ENCODE peak calls at places on chromosome 7, in six cellular contexts. One of them, this sample, is unnamed.

GRCh38 chr7:151731022-151731441 is 145.9 kb downstream of the PRKAG2 start:
- DNase-seq in GM13976: no peak
- DNase-seq in H9: no peak
- DNase-seq in neural crest cell: no peak
- DNase-seq in breast epithelium: no peak
- DNase-seq in sigmoid colon: no peak
- DNase-seq in this sample: no peak

GRCh38 chr7:141409911-141410329 is 141.3 kb upstream of the AGK start:
- DNase-seq in GM13976: no peak
- DNase-seq in H9: peak; percentile 61
- DNase-seq in neural crest cell: no peak
- DNase-seq in breast epithelium: no peak
- DNase-seq in sigmoid colon: no peak
- DNase-seq in this sample: no peak

GRCh38 chr7:130489140-130489967 is 2.5 kb upstream of the MEST start:
- DNase-seq in GM13976: no peak
- DNase-seq in H9: no peak
- DNase-seq in neural crest cell: no peak
- DNase-seq in breast epithelium: no peak
- DNase-seq in sigmoid colon: no peak
- DNase-seq in this sample: no peak

GRCh38 chr7:1136841-1137516 is 23.0 kb downstream of the ZFAND2A start:
- DNase-seq in GM13976: no peak
- DNase-seq in H9: peak; percentile 46
- DNase-seq in neural crest cell: no peak
- DNase-seq in breast epithelium: no peak
- DNase-seq in sigmoid colon: peak; percentile 27
- DNase-seq in this sample: no peak

GRCh38 chr7:142389544-142389943 is 131.7 kb upstream of the PRSS58 start:
- DNase-seq in GM13976: no peak
- DNase-seq in H9: no peak
- DNase-seq in neural crest cell: no peak
- DNase-seq in breast epithelium: no peak
- DNase-seq in sigmoid colon: no peak
- DNase-seq in this sample: no peak

GRCh38 chr7:31488562-31489203 is 25.2 kb upstream of the ITPRID1 start:
- DNase-seq in GM13976: peak; percentile 66
- DNase-seq in H9: peak; percentile 88
- DNase-seq in neural crest cell: peak; percentile 38
- DNase-seq in breast epithelium: no peak
- DNase-seq in sigmoid colon: no peak
- DNase-seq in this sample: peak; percentile 74

GRCh38 chr7:150937848-150938561 is 40.1 kb downstream of the KCNH2 start:
- DNase-seq in GM13976: no peak
- DNase-seq in H9: no peak
- DNase-seq in neural crest cell: no peak
- DNase-seq in breast epithelium: no peak
- DNase-seq in sigmoid colon: peak; percentile 67
- DNase-seq in this sample: no peak

GRCh38 chr7:45027774-45028114 is 27.7 kb downstream of the CCM2 start:
- DNase-seq in GM13976: no peak
- DNase-seq in H9: no peak
- DNase-seq in neural crest cell: no peak
- DNase-seq in breast epithelium: no peak
- DNase-seq in sigmoid colon: no peak
- DNase-seq in this sample: no peak

GRCh38 chr7:141674201-141674671 is 27.7 kb downstream of the DENND11 start:
- DNase-seq in GM13976: no peak
- DNase-seq in H9: peak; percentile 55
- DNase-seq in neural crest cell: peak; percentile 28
- DNase-seq in breast epithelium: no peak
- DNase-seq in sigmoid colon: no peak
- DNase-seq in this sample: no peak

GRCh38 chr7:19069842-19070241 is 47.6 kb downstream of the TWIST1 start:
- DNase-seq in GM13976: no peak
- DNase-seq in H9: no peak
- DNase-seq in neural crest cell: no peak
- DNase-seq in breast epithelium: no peak
- DNase-seq in sigmoid colon: no peak
- DNase-seq in this sample: no peak
- TF ChIP-seq CTCF in GM13976: no peak
- TF ChIP-seq CTCF in H9: peak; percentile 58
- TF ChIP-seq CTCF in neural crest cell: no peak
- TF ChIP-seq CTCF in breast epithelium: no peak
- TF ChIP-seq CTCF in sigmoid colon: no peak
- TF ChIP-seq CTCF in this sample: no peak

GRCh38 chr7:116089293-116089692 is 58.7 kb upstream of the TFEC start:
- DNase-seq in GM13976: no peak
- DNase-seq in H9: no peak
- DNase-seq in neural crest cell: no peak
- DNase-seq in breast epithelium: no peak
- DNase-seq in sigmoid colon: no peak
- DNase-seq in this sample: no peak
- TF ChIP-seq CTCF in GM13976: no peak
- TF ChIP-seq CTCF in H9: no peak
- TF ChIP-seq CTCF in neural crest cell: no peak
- TF ChIP-seq CTCF in breast epithelium: no peak
- TF ChIP-seq CTCF in sigmoid colon: no peak
- TF ChIP-seq CTCF in this sample: no peak

DNA sequence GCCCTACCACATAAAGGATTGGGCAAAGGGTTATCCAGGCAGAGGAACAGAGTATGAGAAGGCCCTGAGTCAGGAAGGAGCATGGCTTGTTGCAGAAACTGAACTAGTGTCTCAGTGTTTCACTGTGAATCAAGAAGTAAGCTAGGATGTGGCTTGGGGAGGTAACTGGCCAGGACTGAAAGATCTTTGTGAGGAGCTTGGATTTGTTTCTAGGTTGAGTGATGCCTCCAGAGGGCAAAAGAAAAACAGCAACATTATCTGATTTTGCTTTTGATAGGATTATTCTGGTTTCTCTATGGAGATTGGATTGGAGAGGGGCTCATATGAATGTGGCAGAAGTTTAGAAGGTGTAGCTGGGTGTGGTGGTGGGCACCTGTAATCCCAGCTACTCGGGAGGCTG is 137.9 kb upstream of the HDAC9 start:
- DNase-seq in GM13976: peak; percentile 8
- DNase-seq in H9: no peak
- DNase-seq in neural crest cell: no peak
- DNase-seq in breast epithelium: no peak
- DNase-seq in sigmoid colon: no peak
- DNase-seq in this sample: peak; percentile 9
- TF ChIP-seq CTCF in GM13976: no peak
- TF ChIP-seq CTCF in H9: peak; percentile 53
- TF ChIP-seq CTCF in neural crest cell: peak; percentile 37
- TF ChIP-seq CTCF in breast epithelium: no peak
- TF ChIP-seq CTCF in sigmoid colon: no peak
- TF ChIP-seq CTCF in this sample: no peak

DNA sequence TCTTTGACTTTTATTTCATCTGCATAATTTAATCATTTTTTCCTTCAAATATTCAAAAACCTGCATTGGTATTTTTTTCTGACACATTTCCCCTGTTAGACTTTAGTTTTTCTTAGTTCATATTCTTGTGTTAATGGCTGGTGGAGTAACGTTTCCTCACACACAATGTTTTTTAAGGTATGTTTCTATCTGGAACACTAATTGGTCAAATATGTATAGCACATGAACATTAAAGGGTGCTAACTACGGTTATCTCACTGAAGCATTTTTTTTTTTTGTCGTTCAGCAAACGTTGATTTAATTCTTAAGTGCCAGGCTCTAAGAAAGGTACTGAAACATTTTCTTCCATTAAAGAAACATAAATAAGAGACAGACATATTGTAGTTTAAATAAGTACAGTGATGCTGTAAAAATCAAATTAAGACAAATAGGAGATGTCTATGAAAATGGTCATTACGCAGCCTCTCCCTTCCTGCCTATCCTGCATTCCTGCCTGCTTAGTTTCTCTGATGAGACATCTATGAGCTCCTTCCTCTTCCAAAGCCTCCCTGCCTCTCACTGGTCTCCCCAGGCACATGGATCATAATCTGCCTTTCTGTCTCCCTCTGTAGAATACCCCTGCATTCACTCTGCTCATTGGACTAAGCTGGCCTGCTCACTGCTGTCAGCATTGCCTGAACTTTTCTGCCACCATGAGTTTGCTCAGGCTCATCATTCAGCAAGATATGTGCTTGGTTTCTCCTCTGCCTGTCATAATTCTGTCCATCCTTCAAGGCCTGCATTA is 87.9 kb downstream of the PTPRZ1 start:
- DNase-seq in GM13976: no peak
- DNase-seq in H9: peak; percentile 34
- DNase-seq in neural crest cell: no peak
- DNase-seq in breast epithelium: no peak
- DNase-seq in sigmoid colon: no peak
- DNase-seq in this sample: no peak
- TF ChIP-seq CTCF in GM13976: no peak
- TF ChIP-seq CTCF in H9: no peak
- TF ChIP-seq CTCF in neural crest cell: no peak
- TF ChIP-seq CTCF in breast epithelium: no peak
- TF ChIP-seq CTCF in sigmoid colon: no peak
- TF ChIP-seq CTCF in this sample: no peak

DNA sequence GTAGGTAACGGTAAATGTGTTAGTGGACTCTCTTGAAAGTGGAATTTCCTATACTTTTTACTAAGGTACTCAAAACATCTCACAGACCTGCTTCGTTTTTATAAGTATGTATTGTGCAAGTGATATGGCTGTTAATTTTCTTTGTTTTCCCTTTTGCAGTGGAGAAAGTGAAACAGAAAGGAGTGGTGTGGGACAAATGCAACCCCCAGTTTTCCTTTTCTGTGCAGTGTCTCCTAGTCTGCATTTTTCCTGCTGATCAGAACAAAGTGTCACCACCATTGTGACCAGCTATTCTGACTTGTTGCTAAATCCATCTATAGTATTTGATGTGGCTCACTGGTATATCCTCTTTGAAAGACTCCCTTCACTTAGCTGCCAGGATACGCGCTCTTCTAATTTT is 410.0 kb downstream of the EXOC4 start:
- DNase-seq in GM13976: no peak
- DNase-seq in H9: no peak
- DNase-seq in neural crest cell: no peak
- DNase-seq in breast epithelium: no peak
- DNase-seq in sigmoid colon: no peak
- DNase-seq in this sample: no peak
- TF ChIP-seq CTCF in GM13976: no peak
- TF ChIP-seq CTCF in H9: no peak
- TF ChIP-seq CTCF in neural crest cell: no peak
- TF ChIP-seq CTCF in breast epithelium: no peak
- TF ChIP-seq CTCF in sigmoid colon: no peak
- TF ChIP-seq CTCF in this sample: no peak